ENCODE peak calls at places on chromosomes 7 and 10, in eight cellular contexts. W is left ventricle myocardium inferior; C is stomach; Z is upper lobe of left lung; A is CD8-positive, alpha-beta T cell; Y is psoas muscle; S is astrocyte; D is SK-N-SH. I is an unnamed sample.

GRCh38 chr10:58384095-58384494 is 1.1 kb upstream of the TFAM start:
- DNase-seq in Z (no peak), C (no peak), D (no peak), S (no peak), A (no peak), Y (no peak), W (no peak), I (no peak)

GRCh38 chr10:79348640-79348988 is 1.3 kb downstream of the PPIF start:
- DNase-seq in C (no peak), Z (no peak), Y (peak; percentile 70), S (no peak), D (no peak), W (no peak), A (no peak), I (no peak)

GRCh38 chr7:38222481-38223096 is 44.5 kb downstream of the STARD3NL start:
- DNase-seq in Z (no peak), W (no peak), Y (no peak), S (no peak), C (no peak), D (peak; percentile 50), A (no peak), I (no peak)

GRCh38 chr10:69051710-69052487 is 36.0 kb upstream of the SRGN start:
- DNase-seq in D (no peak), Z (no peak), S (no peak), C (no peak), Y (no peak), W (no peak), A (no peak), I (no peak)

GRCh38 chr7:156167417-156167807 is 355.1 kb upstream of the SHH start:
- DNase-seq in A (no peak), Y (no peak), D (no peak), S (no peak), C (no peak), W (no peak), Z (no peak), I (no peak)

GRCh38 chr7:74380720-74381119 is 73.0 kb upstream of the GTF2IRD1 start:
- DNase-seq in Z (peak; percentile 51), S (no peak), D (no peak), Y (no peak), W (no peak), C (peak; percentile 33), A (no peak), I (no peak)

GRCh38 chr10:122864901-122865300 is 14.5 kb downstream of the FAM24B start:
- DNase-seq in Y (no peak), Z (no peak), C (no peak), D (no peak), W (no peak), A (no peak), S (peak; percentile 41), I (no peak)

GRCh38 chr7:66748791-66749190 is 8.3 kb downstream of the RABGEF1 start:
- DNase-seq in D (no peak), C (peak; percentile 56), W (peak; percentile 70), Z (no peak), A (no peak), Y (peak; percentile 35), S (no peak), I (no peak)

GRCh38 chr7:28516390-28517145 is 104.2 kb downstream of the CREB5 start:
- DNase-seq in S (no peak), A (no peak), Z (no peak), Y (no peak), D (no peak), W (no peak), C (no peak), I (no peak)

GRCh38 chr10:68550747-68551411 is 9.3 kb upstream of the TET1 start:
- DNase-seq in S (peak; percentile 59), Y (no peak), A (no peak), Z (no peak), D (peak; percentile 71), C (peak; percentile 59), W (no peak), I (peak; percentile 41)

GRCh38 chr10:80473692-80474596 is 19.8 kb downstream of the TSPAN14 start:
- DNase-seq in Z (no peak), S (no peak), A (no peak), C (no peak), Y (no peak), D (no peak), W (no peak), I (no peak)

DNA sequence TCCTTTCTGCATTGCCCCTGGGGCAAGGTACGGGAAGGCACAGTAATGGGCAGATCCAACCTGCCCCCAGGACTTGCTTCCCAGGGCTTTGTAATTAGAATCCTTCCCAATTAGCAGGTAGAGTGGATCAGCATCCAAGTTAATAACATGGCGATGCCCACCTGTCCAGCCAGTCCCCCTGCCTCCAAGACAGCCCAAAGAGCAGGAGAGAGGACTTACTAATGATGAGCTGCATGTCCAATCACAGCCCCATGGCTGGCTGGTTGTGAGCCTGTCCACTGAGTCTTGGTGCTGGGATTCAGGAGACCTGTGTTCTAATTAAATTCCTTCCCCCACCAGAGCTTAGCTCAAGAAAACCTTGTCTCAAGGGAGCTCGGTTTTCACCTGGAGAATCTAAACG is 49.0 kb downstream of the RPS24 start:
- DNase-seq in W (no peak), S (no peak), A (no peak), D (no peak), Z (no peak), C (no peak), Y (no peak), I (no peak)
- TF ChIP-seq CTCF in W (no peak), S (no peak), A (no peak), D (no peak), Z (no peak), C (no peak), Y (no peak), I (no peak)

DNA sequence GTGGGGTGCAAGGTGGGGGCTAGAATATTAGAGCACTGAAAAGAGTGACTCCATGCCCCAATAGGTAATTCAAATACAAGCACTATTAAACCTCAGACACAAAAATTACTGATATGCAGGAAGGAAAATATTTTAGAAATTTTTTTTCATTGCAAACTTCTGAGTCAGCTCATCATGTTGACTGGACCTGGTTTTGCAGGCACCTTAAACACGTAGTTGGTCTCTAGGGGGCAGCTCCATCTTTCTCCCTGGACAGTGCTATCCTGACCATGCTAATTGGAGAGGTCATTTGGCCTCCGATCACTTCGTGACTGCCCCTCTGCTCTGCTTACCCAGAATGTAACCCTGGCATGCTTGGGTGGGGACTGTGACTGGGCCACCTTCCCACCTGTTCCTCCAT is 368.4 kb upstream of the MKI67 start:
- DNase-seq in Z (no peak), D (no peak), S (no peak), A (no peak), C (no peak), Y (no peak), W (no peak), I (no peak)
- TF ChIP-seq CTCF in Z (no peak), D (no peak), S (no peak), A (no peak), C (no peak), Y (no peak), W (no peak), I (no peak)

GRCh38 chr10:30580241-30580640 is 49.3 kb downstream of the LYZL2 start:
- DNase-seq in C (no peak), A (no peak), S (no peak), Z (no peak), Y (no peak), D (no peak), W (no peak), I (no peak)

GRCh38 chr10:30579554-30579953 is 50.0 kb downstream of the LYZL2 start:
- DNase-seq in C (no peak), W (no peak), A (no peak), D (no peak), S (no peak), Y (no peak), Z (no peak), I (no peak)

GRCh38 chr10:30586828-30587227 is 42.7 kb downstream of the LYZL2 start:
- DNase-seq in W (no peak), A (no peak), Y (no peak), S (no peak), C (no peak), Z (no peak), D (no peak), I (no peak)

GRCh38 chr10:30583778-30584415 is 45.7 kb downstream of the LYZL2 start:
- DNase-seq in A (no peak), Y (peak; percentile 49), S (peak; percentile 75), W (peak; percentile 57), Z (no peak), C (peak; percentile 80), D (no peak), I (no peak)

DNA sequence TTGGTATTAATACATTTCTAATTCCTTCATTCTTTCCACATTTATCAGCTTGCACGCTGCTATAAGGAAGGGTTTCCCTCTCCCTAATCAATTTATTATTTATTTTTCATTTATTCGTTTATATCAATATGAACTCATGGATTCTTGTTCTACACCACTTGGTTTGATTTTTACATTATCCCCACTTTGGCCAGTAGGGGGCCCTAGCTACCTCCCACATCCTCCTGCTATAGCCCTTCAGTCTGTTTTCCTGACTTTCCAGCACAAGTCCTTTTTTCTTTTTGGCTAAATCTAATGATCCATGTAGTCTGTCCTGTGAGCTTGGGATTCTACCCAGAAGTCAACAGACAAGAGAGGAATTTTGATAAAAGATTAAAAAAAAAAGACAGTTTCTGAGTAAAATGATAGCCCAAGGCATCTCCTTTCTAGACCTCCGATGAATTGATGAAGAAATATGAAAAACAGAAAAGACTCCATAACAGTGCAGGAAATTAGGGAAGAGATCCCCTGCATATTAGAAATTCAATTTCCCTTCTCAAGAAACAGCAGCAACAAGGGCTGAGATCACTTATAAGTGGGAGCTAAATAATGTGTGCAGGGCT is 47.7 kb downstream of the LYZL2 start:
- DNase-seq in A (no peak), W (no peak), Y (no peak), S (peak; percentile 8), D (peak; percentile 68), C (no peak), Z (no peak), I (no peak)
- TF ChIP-seq CTCF in A (peak; percentile 94), W (peak; percentile 82), Y (peak; percentile 58), S (peak; percentile 86), D (peak; percentile 89), C (no peak), Z (peak; percentile 49), I (peak; percentile 66)

GRCh38 chr7:94888995-94889523 is 18.3 kb upstream of the PPP1R9A start:
- DNase-seq in D (no peak), Y (no peak), S (no peak), A (no peak), W (no peak), Z (no peak), C (no peak), I (no peak)

GRCh38 chr7:94883676-94884075 is 23.7 kb upstream of the PPP1R9A start:
- DNase-seq in S (no peak), D (no peak), W (no peak), Y (no peak), Z (no peak), A (no peak), C (no peak), I (no peak)

GRCh38 chr7:94882891-94883290 is 24.5 kb upstream of the PPP1R9A start:
- DNase-seq in A (no peak), C (no peak), D (no peak), Z (no peak), W (no peak), Y (no peak), S (no peak), I (no peak)

GRCh38 chr7:94893661-94894060 is 13.7 kb upstream of the PPP1R9A start:
- DNase-seq in W (no peak), D (no peak), A (no peak), Z (no peak), C (no peak), S (no peak), Y (no peak), I (no peak)

DNA sequence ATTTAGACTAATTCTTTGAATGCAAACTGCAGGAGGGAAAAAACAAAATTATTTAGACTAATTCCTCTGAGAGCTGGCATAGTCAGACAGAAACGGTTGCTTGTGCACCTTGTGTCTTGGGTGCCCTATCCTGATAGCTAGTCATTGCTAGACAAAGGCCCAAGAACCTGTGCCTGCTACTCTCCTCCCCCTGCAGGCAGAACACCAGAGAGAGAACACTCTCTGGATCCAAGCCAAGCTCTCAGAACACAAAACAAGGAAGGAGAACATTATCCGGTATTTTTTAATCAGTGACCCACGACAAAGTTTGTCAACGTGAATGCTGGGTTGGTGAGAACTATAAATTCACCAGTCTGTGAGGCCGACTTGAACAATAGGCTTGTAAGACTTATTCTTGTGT is 18.9 kb upstream of the PPP1R9A start:
- DNase-seq in S (no peak), A (no peak), W (no peak), Z (no peak), Y (no peak), C (peak; percentile 58), D (no peak), I (no peak)
- TF ChIP-seq CTCF in S (no peak), A (no peak), W (peak; percentile 58), Z (peak; percentile 17), Y (no peak), C (no peak), D (peak; percentile 16), I (no peak)

I was measured in mesothelial cell of epicardium.